ENCODE peak calls at places on chromosomes 4 and X, in nine cellular contexts. D, C, R, J, Z, V, B, I and Y are unnamed samples.
A peak's percentile ranks its signal among the peaks of the same experiment; 100 is the strongest.

GRCh38 chrX:8748855-8749254 is 16.9 kb upstream of the ANOS1 start:
- DNase-seq in J (no peak), C (no peak), Z (no peak), I (peak; percentile 47), B (peak; percentile 10), D (no peak), R (peak; percentile 22), V (no peak), Y (no peak)

GRCh38 chr4:139514382-139515059 is 41.5 kb downstream of the SETD7 start:
- DNase-seq in V (no peak), J (no peak), I (peak; percentile 22), B (no peak), Z (no peak), R (no peak), C (no peak), D (no peak), Y (no peak)

GRCh38 chrX:151510203-151510602 is 53.3 kb upstream of the PASD1 start:
- DNase-seq in R (no peak), C (no peak), J (no peak), Z (no peak), B (no peak), V (no peak), D (peak; percentile 85), I (no peak), Y (no peak)

GRCh38 chr4:99362768-99363167 is 10.2 kb upstream of the ADH1C start:
- DNase-seq in J (no peak), R (no peak), B (no peak), D (no peak), Z (no peak), V (no peak), I (no peak), C (no peak), Y (no peak)

GRCh38 chr4:155687380-155687982 is 20.8 kb downstream of the GUCY1A1 start:
- DNase-seq in V (no peak), R (no peak), Z (no peak), B (no peak), D (no peak), C (no peak), I (peak; percentile 21), J (no peak), Y (no peak)

GRCh38 chr4:85478576-85478975 is 3.6 kb downstream of the ARHGAP24 start:
- DNase-seq in C (no peak), J (no peak), B (no peak), V (no peak), I (no peak), R (no peak), Z (no peak), D (no peak), Y (no peak)

GRCh38 chr4:130563185-130563890 is 1467.4 kb downstream of the C4orf33 start:
- DNase-seq in I (peak; percentile 34), V (no peak), J (no peak), Z (peak; percentile 55), C (no peak), R (no peak), D (peak; percentile 79), B (peak; percentile 27), Y (peak; percentile 19)

GRCh38 chr4:85762204-85762884 is 287.4 kb downstream of the ARHGAP24 start:
- DNase-seq in D (no peak), Z (no peak), C (no peak), B (no peak), J (no peak), I (no peak), R (no peak), V (no peak), Y (no peak)

GRCh38 chr4:8192748-8193738 is 6.0 kb upstream of the SH3TC1 start:
- DNase-seq in B (no peak), J (peak; percentile 75), C (peak; percentile 86), V (no peak), R (no peak), Z (no peak), I (peak; percentile 78), D (peak; percentile 53), Y (peak; percentile 49)

GRCh38 chrX:39398215-39398972 is 597.1 kb downstream of the MID1IP1 start:
- DNase-seq in J (no peak), C (no peak), V (no peak), I (no peak), D (no peak), R (no peak), B (no peak), Z (no peak), Y (no peak)

GRCh38 chr4:155690044-155690837 is 23.6 kb downstream of the GUCY1A1 start:
- DNase-seq in C (no peak), R (no peak), D (no peak), I (no peak), Z (no peak), B (no peak), V (no peak), J (no peak), Y (no peak)

GRCh38 chr4:174454815-174455473 is 67.3 kb downstream of the HPGD start:
- DNase-seq in C (no peak), J (no peak), B (no peak), V (no peak), Z (no peak), R (no peak), I (no peak), D (no peak), Y (no peak)

GRCh38 chrX:43655961-43656494 is at the start of gene MAOA:
- DNase-seq in J (no peak), V (peak; percentile 92), R (no peak), I (peak; percentile 61), Z (peak; percentile 55), B (peak; percentile 12), C (peak; percentile 83), D (peak; percentile 56), Y (no peak)

GRCh38 chrX:1480082-1480785 is 27.5 kb upstream of the ASMTL start:
- DNase-seq in D (no peak), J (no peak), B (no peak), I (no peak), Z (no peak), R (no peak), V (peak; percentile 17), C (peak; percentile 16), Y (no peak)

GRCh38 chr4:23232987-23233386 is 540.2 kb downstream of the GBA3 start:
- DNase-seq in Z (no peak), R (no peak), B (no peak), J (no peak), D (no peak), C (no peak), V (no peak), I (no peak), Y (no peak)

GRCh38 chr4:92303621-92304027 is at the start of gene GRID2:
- DNase-seq in D (peak; percentile 54), Z (peak; percentile 43), C (no peak), R (no peak), J (no peak), I (peak; percentile 73), B (peak; percentile 60), V (no peak), Y (no peak)

GRCh38 chr4:54169176-54169575 is 59.9 kb upstream of the PDGFRA start:
- DNase-seq in B (no peak), V (no peak), J (no peak), Z (no peak), R (no peak), C (no peak), I (no peak), D (no peak), Y (no peak)

GRCh38 chr4:52425751-52426326 is 233.3 kb downstream of the USP46 start:
- DNase-seq in C (no peak), V (no peak), R (no peak), B (no peak), I (no peak), D (no peak), J (no peak), Z (no peak), Y (no peak)

GRCh38 chr4:169811476-169811875 is 53.7 kb upstream of the HPF1 start:
- DNase-seq in I (no peak), R (no peak), Z (no peak), B (no peak), D (no peak), J (no peak), V (no peak), C (no peak), Y (no peak)

GRCh38 chr4:170009291-170009690 is 16.9 kb downstream of the MFAP3L start:
- DNase-seq in I (no peak), J (no peak), Z (no peak), D (no peak), R (no peak), C (no peak), V (no peak), B (no peak), Y (no peak)

GRCh38 chrX:103681443-103681842 is 5.1 kb downstream of the MORF4L2 start:
- DNase-seq in I (no peak), C (no peak), R (no peak), B (no peak), V (no peak), Z (no peak), D (no peak), J (no peak), Y (no peak)

GRCh38 chr4:52015366-52015765 is 4.8 kb downstream of the LRRC66 start:
- DNase-seq in I (no peak), V (no peak), B (no peak), C (no peak), D (no peak), Z (no peak), R (no peak), J (no peak), Y (no peak)

GRCh38 chr4:24470681-24471622 is 113.4 kb downstream of the DHX15 start:
- DNase-seq in Z (no peak), B (peak; percentile 38), J (peak; percentile 47), R (no peak), C (no peak), V (peak; percentile 67), I (peak; percentile 63), D (peak; percentile 46), Y (no peak)
- TF ChIP-seq CTCF in Z (no peak), B (no peak), J (peak; percentile 5), R (no peak), C (no peak), V (no peak), I (peak; percentile 21), D (no peak), Y (peak; percentile 12)

GRCh38 chr4:3452376-3452775 is 10.6 kb downstream of the HGFAC start:
- DNase-seq in I (no peak), Z (no peak), J (no peak), R (peak; percentile 73), V (no peak), B (no peak), D (peak; percentile 63), C (no peak), Y (no peak)
- TF ChIP-seq CTCF in I (peak; percentile 50), Z (peak; percentile 22), J (peak; percentile 41), R (peak; percentile 88), V (no peak), B (peak; percentile 28), D (peak; percentile 86), C (no peak), Y (peak; percentile 57)

DNA sequence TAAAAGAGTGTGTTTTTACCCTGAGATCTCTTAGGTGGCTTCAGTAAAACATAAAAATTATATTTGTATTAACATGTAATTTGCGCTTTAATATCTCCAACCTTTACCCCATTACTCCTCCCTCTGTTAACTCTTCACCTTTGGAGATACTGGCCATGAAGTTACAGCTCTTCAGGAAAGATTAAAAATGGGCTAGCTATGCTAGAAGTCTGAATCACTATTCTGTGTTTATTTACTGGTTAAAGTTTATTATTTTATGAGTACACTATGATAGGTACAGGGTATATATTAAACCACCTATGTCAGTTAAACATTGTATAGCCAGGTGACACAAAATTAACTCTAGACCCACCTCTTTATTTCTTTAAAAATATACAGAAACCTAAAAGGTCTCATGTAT is 15.1 kb upstream of the SULT1B1 start:
- DNase-seq in C (no peak), V (no peak), B (no peak), I (no peak), Z (no peak), D (no peak), J (no peak), R (no peak), Y (no peak)
- TF ChIP-seq CTCF in C (no peak), V (no peak), B (no peak), I (no peak), Z (no peak), D (no peak), J (no peak), R (no peak), Y (no peak)

GRCh38 chr4:140743194-140743931 is 12.8 kb downstream of the TBC1D9 start:
- DNase-seq in D (no peak), J (peak; percentile 68), R (no peak), C (no peak), V (no peak), B (no peak), I (peak; percentile 12), Z (no peak), Y (no peak)
- TF ChIP-seq CTCF in D (peak; percentile 28), J (peak; percentile 33), R (no peak), C (no peak), V (no peak), B (no peak), I (peak; percentile 48), Z (peak; percentile 34), Y (peak; percentile 35)